ENCODE peak calls at places on chromosomes 12 and 14, in six cellular contexts. One of them, this sample, is unnamed.

GRCh38 chr12:117049295-117049694 is 49.9 kb downstream of the TESC start:
- DNase-seq in EH: no peak
- DNase-seq in CD8-positive, alpha-beta T cell: no peak
- DNase-seq in naive B cell: no peak
- DNase-seq in pons: no peak
- DNase-seq in stimulated activated CD8-positive, alpha-beta memory T cell treated with anti-CD3 and anti-CD28 coated beads, Interleukin-2, amount 100 ng/mL, for 48 hours: no peak
- DNase-seq in this sample: no peak

GRCh38 chr14:103815253-103815652 is 32.1 kb downstream of the PPP1R13B start:
- DNase-seq in EH: no peak
- DNase-seq in CD8-positive, alpha-beta T cell: no peak
- DNase-seq in naive B cell: no peak
- DNase-seq in pons: no peak
- DNase-seq in stimulated activated CD8-positive, alpha-beta memory T cell treated with anti-CD3 and anti-CD28 coated beads, Interleukin-2, amount 100 ng/mL, for 48 hours: no peak
- DNase-seq in this sample: no peak

GRCh38 chr12:34607520-34608195 is 585.4 kb downstream of the ALG10 start:
- DNase-seq in EH: no peak
- DNase-seq in CD8-positive, alpha-beta T cell: no peak
- DNase-seq in naive B cell: no peak
- DNase-seq in pons: no peak
- DNase-seq in stimulated activated CD8-positive, alpha-beta memory T cell treated with anti-CD3 and anti-CD28 coated beads, Interleukin-2, amount 100 ng/mL, for 48 hours: no peak
- DNase-seq in this sample: no peak

GRCh38 chr12:7907009-7907408 is 29.0 kb downstream of the SLC2A3 start:
- DNase-seq in EH: peak; percentile 63
- DNase-seq in CD8-positive, alpha-beta T cell: no peak
- DNase-seq in naive B cell: no peak
- DNase-seq in pons: no peak
- DNase-seq in stimulated activated CD8-positive, alpha-beta memory T cell treated with anti-CD3 and anti-CD28 coated beads, Interleukin-2, amount 100 ng/mL, for 48 hours: peak; percentile 30
- DNase-seq in this sample: no peak

GRCh38 chr12:121005346-121005815 is 10.9 kb downstream of the C12orf43 start:
- DNase-seq in EH: peak; percentile 52
- DNase-seq in CD8-positive, alpha-beta T cell: no peak
- DNase-seq in naive B cell: no peak
- DNase-seq in pons: no peak
- DNase-seq in stimulated activated CD8-positive, alpha-beta memory T cell treated with anti-CD3 and anti-CD28 coated beads, Interleukin-2, amount 100 ng/mL, for 48 hours: peak; percentile 32
- DNase-seq in this sample: no peak

GRCh38 chr14:57760891-57761290 is 105.0 kb downstream of the SLC35F4 start:
- DNase-seq in EH: no peak
- DNase-seq in CD8-positive, alpha-beta T cell: no peak
- DNase-seq in naive B cell: no peak
- DNase-seq in pons: no peak
- DNase-seq in stimulated activated CD8-positive, alpha-beta memory T cell treated with anti-CD3 and anti-CD28 coated beads, Interleukin-2, amount 100 ng/mL, for 48 hours: no peak
- DNase-seq in this sample: no peak

GRCh38 chr14:104968541-104969401 is 9.4 kb downstream of the AHNAK2 start:
- DNase-seq in EH: peak; percentile 49
- DNase-seq in CD8-positive, alpha-beta T cell: no peak
- DNase-seq in naive B cell: no peak
- DNase-seq in pons: no peak
- DNase-seq in stimulated activated CD8-positive, alpha-beta memory T cell treated with anti-CD3 and anti-CD28 coated beads, Interleukin-2, amount 100 ng/mL, for 48 hours: no peak
- DNase-seq in this sample: no peak

GRCh38 chr12:66168410-66168809 is 1.4 kb downstream of the TMBIM4 start:
- DNase-seq in EH: no peak
- DNase-seq in CD8-positive, alpha-beta T cell: no peak
- DNase-seq in naive B cell: no peak
- DNase-seq in pons: no peak
- DNase-seq in stimulated activated CD8-positive, alpha-beta memory T cell treated with anti-CD3 and anti-CD28 coated beads, Interleukin-2, amount 100 ng/mL, for 48 hours: no peak
- DNase-seq in this sample: no peak

GRCh38 chr12:56864318-56864717 is 69.9 kb downstream of the SDR9C7 start:
- DNase-seq in EH: no peak
- DNase-seq in CD8-positive, alpha-beta T cell: no peak
- DNase-seq in naive B cell: no peak
- DNase-seq in pons: no peak
- DNase-seq in stimulated activated CD8-positive, alpha-beta memory T cell treated with anti-CD3 and anti-CD28 coated beads, Interleukin-2, amount 100 ng/mL, for 48 hours: no peak
- DNase-seq in this sample: no peak

GRCh38 chr14:56754966-56755365 is 55.3 kb downstream of the OTX2 start:
- DNase-seq in EH: no peak
- DNase-seq in CD8-positive, alpha-beta T cell: no peak
- DNase-seq in naive B cell: no peak
- DNase-seq in pons: no peak
- DNase-seq in stimulated activated CD8-positive, alpha-beta memory T cell treated with anti-CD3 and anti-CD28 coated beads, Interleukin-2, amount 100 ng/mL, for 48 hours: no peak
- DNase-seq in this sample: no peak

GRCh38 chr12:50606675-50607379 is 102.0 kb downstream of the DIP2B start:
- DNase-seq in EH: no peak
- DNase-seq in CD8-positive, alpha-beta T cell: no peak
- DNase-seq in naive B cell: no peak
- DNase-seq in pons: no peak
- DNase-seq in stimulated activated CD8-positive, alpha-beta memory T cell treated with anti-CD3 and anti-CD28 coated beads, Interleukin-2, amount 100 ng/mL, for 48 hours: no peak
- DNase-seq in this sample: no peak

GRCh38 chr12:115341442-115341841 is 657.5 kb upstream of the TBX3 start:
- DNase-seq in EH: peak; percentile 99
- DNase-seq in CD8-positive, alpha-beta T cell: no peak
- DNase-seq in naive B cell: no peak
- DNase-seq in pons: peak; percentile 13
- DNase-seq in stimulated activated CD8-positive, alpha-beta memory T cell treated with anti-CD3 and anti-CD28 coated beads, Interleukin-2, amount 100 ng/mL, for 48 hours: no peak
- DNase-seq in this sample: peak; percentile 22

GRCh38 chr14:100530270-100531072 is 56.7 kb downstream of the BEGAIN start:
- DNase-seq in EH: no peak
- DNase-seq in CD8-positive, alpha-beta T cell: no peak
- DNase-seq in naive B cell: no peak
- DNase-seq in pons: no peak
- DNase-seq in stimulated activated CD8-positive, alpha-beta memory T cell treated with anti-CD3 and anti-CD28 coated beads, Interleukin-2, amount 100 ng/mL, for 48 hours: no peak
- DNase-seq in this sample: no peak

GRCh38 chr12:104519190-104519857 is 62.6 kb downstream of the CHST11 start:
- DNase-seq in EH: no peak
- DNase-seq in CD8-positive, alpha-beta T cell: peak; percentile 28
- DNase-seq in naive B cell: peak; percentile 83
- DNase-seq in pons: no peak
- DNase-seq in stimulated activated CD8-positive, alpha-beta memory T cell treated with anti-CD3 and anti-CD28 coated beads, Interleukin-2, amount 100 ng/mL, for 48 hours: no peak
- DNase-seq in this sample: no peak

GRCh38 chr12:65546528-65546927 is 268.0 kb downstream of the MSRB3 start:
- DNase-seq in EH: no peak
- DNase-seq in CD8-positive, alpha-beta T cell: no peak
- DNase-seq in naive B cell: no peak
- DNase-seq in pons: no peak
- DNase-seq in stimulated activated CD8-positive, alpha-beta memory T cell treated with anti-CD3 and anti-CD28 coated beads, Interleukin-2, amount 100 ng/mL, for 48 hours: no peak
- DNase-seq in this sample: no peak

GRCh38 chr12:67237231-67237630 is 31.9 kb upstream of the CAND1 start:
- DNase-seq in EH: no peak
- DNase-seq in CD8-positive, alpha-beta T cell: no peak
- DNase-seq in naive B cell: no peak
- DNase-seq in pons: no peak
- DNase-seq in stimulated activated CD8-positive, alpha-beta memory T cell treated with anti-CD3 and anti-CD28 coated beads, Interleukin-2, amount 100 ng/mL, for 48 hours: no peak
- DNase-seq in this sample: no peak

GRCh38 chr12:49585477-49586445 is 17.8 kb upstream of the MCRS1 start:
- DNase-seq in EH: no peak
- DNase-seq in CD8-positive, alpha-beta T cell: no peak
- DNase-seq in naive B cell: no peak
- DNase-seq in pons: no peak
- DNase-seq in stimulated activated CD8-positive, alpha-beta memory T cell treated with anti-CD3 and anti-CD28 coated beads, Interleukin-2, amount 100 ng/mL, for 48 hours: no peak
- DNase-seq in this sample: no peak

GRCh38 chr12:131077931-131078391 is 124.3 kb downstream of the ADGRD1 start:
- DNase-seq in EH: no peak
- DNase-seq in CD8-positive, alpha-beta T cell: no peak
- DNase-seq in naive B cell: no peak
- DNase-seq in pons: no peak
- DNase-seq in stimulated activated CD8-positive, alpha-beta memory T cell treated with anti-CD3 and anti-CD28 coated beads, Interleukin-2, amount 100 ng/mL, for 48 hours: no peak
- DNase-seq in this sample: no peak

GRCh38 chr14:96090441-96091148 is 51.4 kb downstream of the C14orf132 start:
- DNase-seq in EH: peak; percentile 78
- DNase-seq in CD8-positive, alpha-beta T cell: no peak
- DNase-seq in naive B cell: no peak
- DNase-seq in pons: peak; percentile 42
- DNase-seq in stimulated activated CD8-positive, alpha-beta memory T cell treated with anti-CD3 and anti-CD28 coated beads, Interleukin-2, amount 100 ng/mL, for 48 hours: no peak
- DNase-seq in this sample: peak; percentile 41

GRCh38 chr12:111558107-111558376 is 41.1 kb downstream of the ATXN2 start:
- DNase-seq in EH: peak; percentile 42
- DNase-seq in CD8-positive, alpha-beta T cell: no peak
- DNase-seq in naive B cell: no peak
- DNase-seq in pons: no peak
- DNase-seq in stimulated activated CD8-positive, alpha-beta memory T cell treated with anti-CD3 and anti-CD28 coated beads, Interleukin-2, amount 100 ng/mL, for 48 hours: no peak
- DNase-seq in this sample: no peak

GRCh38 chr12:114696443-114697245 is 12.7 kb upstream of the TBX3 start:
- DNase-seq in EH: no peak
- DNase-seq in CD8-positive, alpha-beta T cell: no peak
- DNase-seq in naive B cell: no peak
- DNase-seq in pons: no peak
- DNase-seq in stimulated activated CD8-positive, alpha-beta memory T cell treated with anti-CD3 and anti-CD28 coated beads, Interleukin-2, amount 100 ng/mL, for 48 hours: no peak
- DNase-seq in this sample: no peak

GRCh38 chr14:30620178-30620577 is 1.9 kb upstream of the SCFD1 start:
- DNase-seq in EH: peak; percentile 72
- DNase-seq in CD8-positive, alpha-beta T cell: no peak
- DNase-seq in naive B cell: peak; percentile 4
- DNase-seq in pons: no peak
- DNase-seq in stimulated activated CD8-positive, alpha-beta memory T cell treated with anti-CD3 and anti-CD28 coated beads, Interleukin-2, amount 100 ng/mL, for 48 hours: no peak
- DNase-seq in this sample: no peak

GRCh38 chr12:4286771-4287317 is 13.3 kb downstream of the CCND2 start:
- DNase-seq in EH: no peak
- DNase-seq in CD8-positive, alpha-beta T cell: no peak
- DNase-seq in naive B cell: no peak
- DNase-seq in pons: no peak
- DNase-seq in stimulated activated CD8-positive, alpha-beta memory T cell treated with anti-CD3 and anti-CD28 coated beads, Interleukin-2, amount 100 ng/mL, for 48 hours: no peak
- DNase-seq in this sample: no peak

GRCh38 chr14:95040723-95041476 is 116.4 kb downstream of the DICER1 start:
- DNase-seq in EH: no peak
- DNase-seq in CD8-positive, alpha-beta T cell: no peak
- DNase-seq in naive B cell: no peak
- DNase-seq in pons: no peak
- DNase-seq in stimulated activated CD8-positive, alpha-beta memory T cell treated with anti-CD3 and anti-CD28 coated beads, Interleukin-2, amount 100 ng/mL, for 48 hours: no peak
- DNase-seq in this sample: no peak

GRCh38 chr12:2052861-2053674 is at the start of gene CACNA1C:
- DNase-seq in EH: peak; percentile 78
- DNase-seq in CD8-positive, alpha-beta T cell: no peak
- DNase-seq in naive B cell: no peak
- DNase-seq in pons: no peak
- DNase-seq in stimulated activated CD8-positive, alpha-beta memory T cell treated with anti-CD3 and anti-CD28 coated beads, Interleukin-2, amount 100 ng/mL, for 48 hours: no peak
- DNase-seq in this sample: peak; percentile 69

GRCh38 chr14:92555440-92556111 is 42.0 kb downstream of the RIN3 start:
- DNase-seq in EH: no peak
- DNase-seq in CD8-positive, alpha-beta T cell: no peak
- DNase-seq in naive B cell: peak; percentile 41
- DNase-seq in pons: no peak
- DNase-seq in stimulated activated CD8-positive, alpha-beta memory T cell treated with anti-CD3 and anti-CD28 coated beads, Interleukin-2, amount 100 ng/mL, for 48 hours: no peak
- DNase-seq in this sample: no peak

GRCh38 chr14:69151458-69152180 is 1.3 kb downstream of the DCAF5 start:
- DNase-seq in EH: peak; percentile 69
- DNase-seq in CD8-positive, alpha-beta T cell: peak; percentile 47
- DNase-seq in naive B cell: peak; percentile 75
- DNase-seq in pons: peak; percentile 61
- DNase-seq in stimulated activated CD8-positive, alpha-beta memory T cell treated with anti-CD3 and anti-CD28 coated beads, Interleukin-2, amount 100 ng/mL, for 48 hours: peak; percentile 72
- DNase-seq in this sample: peak; percentile 76

GRCh38 chr14:92607702-92608429 is 94.3 kb downstream of the RIN3 start:
- DNase-seq in EH: peak; percentile 93
- DNase-seq in CD8-positive, alpha-beta T cell: no peak
- DNase-seq in naive B cell: no peak
- DNase-seq in pons: no peak
- DNase-seq in stimulated activated CD8-positive, alpha-beta memory T cell treated with anti-CD3 and anti-CD28 coated beads, Interleukin-2, amount 100 ng/mL, for 48 hours: no peak
- DNase-seq in this sample: no peak

GRCh38 chr14:60174352-60175254 is 9.4 kb upstream of the DHRS7 start:
- DNase-seq in EH: no peak
- DNase-seq in CD8-positive, alpha-beta T cell: no peak
- DNase-seq in naive B cell: no peak
- DNase-seq in pons: no peak
- DNase-seq in stimulated activated CD8-positive, alpha-beta memory T cell treated with anti-CD3 and anti-CD28 coated beads, Interleukin-2, amount 100 ng/mL, for 48 hours: no peak
- DNase-seq in this sample: no peak

GRCh38 chr14:74475678-74476077 is 17.4 kb downstream of the NPC2 start:
- DNase-seq in EH: peak; percentile 82
- DNase-seq in CD8-positive, alpha-beta T cell: no peak
- DNase-seq in naive B cell: no peak
- DNase-seq in pons: no peak
- DNase-seq in stimulated activated CD8-positive, alpha-beta memory T cell treated with anti-CD3 and anti-CD28 coated beads, Interleukin-2, amount 100 ng/mL, for 48 hours: no peak
- DNase-seq in this sample: no peak

GRCh38 chr14:79375336-79375735 is 836.0 kb downstream of the DIO2 start:
- DNase-seq in EH: no peak
- DNase-seq in CD8-positive, alpha-beta T cell: no peak
- DNase-seq in naive B cell: no peak
- DNase-seq in pons: no peak
- DNase-seq in stimulated activated CD8-positive, alpha-beta memory T cell treated with anti-CD3 and anti-CD28 coated beads, Interleukin-2, amount 100 ng/mL, for 48 hours: no peak
- DNase-seq in this sample: no peak

GRCh38 chr12:46825526-46826414 is at the start of gene SLC38A4:
- DNase-seq in EH: peak; percentile 67
- DNase-seq in CD8-positive, alpha-beta T cell: no peak
- DNase-seq in naive B cell: no peak
- DNase-seq in pons: no peak
- DNase-seq in stimulated activated CD8-positive, alpha-beta memory T cell treated with anti-CD3 and anti-CD28 coated beads, Interleukin-2, amount 100 ng/mL, for 48 hours: no peak
- DNase-seq in this sample: no peak

GRCh38 chr14:78997811-78998210 is 827.6 kb downstream of the NRXN3 start:
- DNase-seq in EH: peak; percentile 65
- DNase-seq in CD8-positive, alpha-beta T cell: no peak
- DNase-seq in naive B cell: no peak
- DNase-seq in pons: peak; percentile 25
- DNase-seq in stimulated activated CD8-positive, alpha-beta memory T cell treated with anti-CD3 and anti-CD28 coated beads, Interleukin-2, amount 100 ng/mL, for 48 hours: no peak
- DNase-seq in this sample: peak; percentile 5

GRCh38 chr14:82011460-82011859 is 477.8 kb upstream of the SEL1L start:
- DNase-seq in EH: no peak
- DNase-seq in CD8-positive, alpha-beta T cell: no peak
- DNase-seq in naive B cell: no peak
- DNase-seq in pons: no peak
- DNase-seq in stimulated activated CD8-positive, alpha-beta memory T cell treated with anti-CD3 and anti-CD28 coated beads, Interleukin-2, amount 100 ng/mL, for 48 hours: no peak
- DNase-seq in this sample: no peak

GRCh38 chr12:117192057-117192456 is 1.8 kb upstream of the FBXO21 start:
- DNase-seq in EH: peak; percentile 35
- DNase-seq in CD8-positive, alpha-beta T cell: no peak
- DNase-seq in naive B cell: no peak
- DNase-seq in pons: no peak
- DNase-seq in stimulated activated CD8-positive, alpha-beta memory T cell treated with anti-CD3 and anti-CD28 coated beads, Interleukin-2, amount 100 ng/mL, for 48 hours: no peak
- DNase-seq in this sample: no peak

GRCh38 chr14:73998736-73999135 is 20.4 kb downstream of the ENTPD5 start:
- DNase-seq in EH: no peak
- DNase-seq in CD8-positive, alpha-beta T cell: no peak
- DNase-seq in naive B cell: no peak
- DNase-seq in pons: no peak
- DNase-seq in stimulated activated CD8-positive, alpha-beta memory T cell treated with anti-CD3 and anti-CD28 coated beads, Interleukin-2, amount 100 ng/mL, for 48 hours: no peak
- DNase-seq in this sample: no peak

GRCh38 chr12:120887253-120888043 is 16.7 kb downstream of the SPPL3 start:
- DNase-seq in EH: no peak
- DNase-seq in CD8-positive, alpha-beta T cell: no peak
- DNase-seq in naive B cell: no peak
- DNase-seq in pons: no peak
- DNase-seq in stimulated activated CD8-positive, alpha-beta memory T cell treated with anti-CD3 and anti-CD28 coated beads, Interleukin-2, amount 100 ng/mL, for 48 hours: peak; percentile 26
- DNase-seq in this sample: no peak

This sample was measured in occipital lobe.